ENCODE peak calls at places on chromosome 5, in nine cellular contexts. R is fibroblast of lung; F is GM12878; V is CD4-positive, alpha-beta memory T cell; T is naive thymus-derived CD4-positive, alpha-beta T cell; Q is CD4-positive, CD25-positive, alpha-beta regulatory T cell; H is upper lobe of right lung; J is colonic mucosa; E is astrocyte. Z is an unnamed sample.

GRCh38 chr5:28779161-28779754 is 1740.9 kb upstream of the CDH9 start:
- DNase-seq in R (peak; percentile 0), F (no peak), V (no peak), T (no peak), Q (no peak), H (no peak), J (no peak), E (no peak), Z (no peak)

GRCh38 chr5:13354611-13355010 is 589.9 kb downstream of the DNAH5 start:
- DNase-seq in R (peak; percentile 80), F (no peak), V (no peak), T (no peak), Q (no peak), H (no peak), J (no peak), E (peak; percentile 67), Z (no peak)

GRCh38 chr5:109739741-109740140 is 50.0 kb downstream of the MAN2A1 start:
- DNase-seq in R (peak; percentile 73), F (no peak), V (no peak), T (no peak), Q (no peak), H (no peak), J (no peak), E (peak; percentile 62), Z (no peak)

GRCh38 chr5:118956727-118957126 is 31.6 kb downstream of the DTWD2 start:
- DNase-seq in R (no peak), F (no peak), V (no peak), T (no peak), Q (peak; percentile 2), H (no peak), J (no peak), E (no peak), Z (no peak)

GRCh38 chr5:176818391-176819098 is 8.2 kb downstream of the UNC5A start:
- DNase-seq in R (no peak), F (peak; percentile 34), V (peak; percentile 33), T (no peak), Q (peak; percentile 42), H (no peak), J (no peak), E (no peak), Z (no peak)

GRCh38 chr5:33401482-33402390 is 39.0 kb upstream of the TARS1 start:
- DNase-seq in R (peak; percentile 91), F (no peak), V (no peak), T (no peak), Q (no peak), H (no peak), J (no peak), E (peak; percentile 90), Z (no peak)

GRCh38 chr5:51882647-51883046 is 499.4 kb downstream of the ISL1 start:
- DNase-seq in R (no peak), F (no peak), V (no peak), T (no peak), Q (no peak), H (no peak), J (no peak), E (no peak), Z (no peak)

GRCh38 chr5:9196403-9197224 is 349.3 kb downstream of the SEMA5A start:
- DNase-seq in R (peak; percentile 90), F (no peak), V (no peak), T (no peak), Q (no peak), H (no peak), J (no peak), E (peak; percentile 86), Z (no peak)

GRCh38 chr5:138435943-138436342 is 2.9 kb upstream of the REEP2 start:
- DNase-seq in R (no peak), F (no peak), V (no peak), T (no peak), Q (no peak), H (no peak), J (no peak), E (no peak), Z (no peak)

GRCh38 chr5:133341296-133341695 is 271.0 kb downstream of the FSTL4 start:
- DNase-seq in R (no peak), F (no peak), V (no peak), T (no peak), Q (no peak), H (peak; percentile 41), J (no peak), E (no peak), Z (no peak)

GRCh38 chr5:15566789-15567188 is 66.8 kb downstream of the FBXL7 start:
- DNase-seq in R (no peak), F (no peak), V (no peak), T (no peak), Q (no peak), H (no peak), J (no peak), E (no peak), Z (no peak)

GRCh38 chr5:145536133-145536532 is 299.0 kb downstream of the PRELID2 start:
- DNase-seq in R (peak; percentile 32), F (no peak), V (no peak), T (no peak), Q (no peak), H (no peak), J (no peak), E (peak; percentile 16), Z (no peak)

GRCh38 chr5:94707359-94707758 is 88.9 kb downstream of the SLF1 start:
- DNase-seq in R (peak; percentile 44), F (no peak), V (no peak), T (no peak), Q (no peak), H (no peak), J (no peak), E (peak; percentile 34), Z (no peak)

GRCh38 chr5:82413302-82414042 is 135.3 kb upstream of the RPS23 start:
- DNase-seq in R (peak; percentile 96), F (no peak), V (no peak), T (no peak), Q (no peak), H (no peak), J (no peak), E (peak; percentile 96), Z (peak; percentile 67)

DNA sequence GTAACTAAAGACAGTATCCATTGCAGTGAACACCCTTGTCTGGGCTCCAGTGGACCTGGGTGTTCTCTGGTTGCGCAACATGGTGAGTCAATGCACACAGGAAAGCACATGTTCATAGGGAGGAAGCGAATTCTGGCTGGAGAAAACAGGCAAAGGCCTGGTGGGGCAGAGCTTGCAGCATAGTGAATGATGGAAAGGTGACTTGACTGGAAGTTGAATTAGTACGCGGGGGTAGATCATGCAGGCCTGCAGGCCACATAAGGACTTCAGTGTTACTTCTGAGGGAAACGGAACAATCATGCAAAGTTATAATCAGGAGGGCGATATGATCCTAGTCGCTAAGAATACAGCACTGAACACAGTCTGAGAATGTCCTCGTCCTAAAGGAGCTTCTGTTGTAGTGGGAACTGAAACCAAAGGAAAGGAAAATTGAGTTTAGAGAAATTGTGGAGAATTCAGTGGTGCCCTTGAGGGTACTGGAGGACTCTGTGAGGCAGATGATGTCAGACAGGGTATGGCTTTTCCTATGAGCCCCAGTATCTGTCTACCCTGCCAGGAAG is 71.9 kb upstream of the RANBP3L start:
- DNase-seq in R (peak; percentile 80), F (no peak), V (no peak), T (no peak), Q (no peak), H (peak; percentile 66), J (peak; percentile 34), E (peak; percentile 73), Z (no peak)
- H3K4me3 ChIP-seq in R (no peak overlapping the region), F (no peak overlapping the region), V (no peak overlapping the region), T (no peak overlapping the region), Q (no peak overlapping the region), H (no peak overlapping the region), J (no peak overlapping the region), E (no peak overlapping the region), Z (no peak overlapping the region)

DNA sequence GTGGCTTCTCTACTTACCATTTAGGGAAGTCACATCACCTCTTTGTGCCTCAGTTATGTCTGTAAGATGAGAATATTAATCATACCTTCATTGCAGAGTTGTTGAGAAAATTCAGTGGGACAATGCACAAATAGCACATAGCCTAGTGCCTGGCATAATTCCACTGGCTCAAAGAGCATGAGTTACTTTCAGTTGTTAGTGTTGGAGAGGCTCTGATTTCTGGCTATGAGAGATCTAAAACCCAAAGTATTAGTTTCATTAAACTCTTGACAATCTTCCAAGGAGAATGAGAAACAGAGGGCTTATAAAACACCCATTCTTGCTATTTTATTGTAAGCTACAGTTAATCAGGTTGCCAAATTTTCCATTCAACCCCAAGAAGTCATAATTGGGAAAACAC is 111.4 kb upstream of the NR3C1 start:
- DNase-seq in R (peak; percentile 64), F (no peak), V (no peak), T (no peak), Q (no peak), H (no peak), J (no peak), E (peak; percentile 57), Z (no peak)
- H3K4me1 ChIP-seq in R (peaks cover 12% of the 10 kb centered on the region), F (peaks cover 25% of the 10 kb centered on the region), V (no peaks in the 10 kb centered on the region), T (no peaks in the 10 kb centered on the region), Q (no peaks in the 10 kb centered on the region), H (no peaks in the 10 kb centered on the region), J (no peaks in the 10 kb centered on the region), E (no peaks in the 10 kb centered on the region), Z (no peaks in the 10 kb centered on the region)

DNA sequence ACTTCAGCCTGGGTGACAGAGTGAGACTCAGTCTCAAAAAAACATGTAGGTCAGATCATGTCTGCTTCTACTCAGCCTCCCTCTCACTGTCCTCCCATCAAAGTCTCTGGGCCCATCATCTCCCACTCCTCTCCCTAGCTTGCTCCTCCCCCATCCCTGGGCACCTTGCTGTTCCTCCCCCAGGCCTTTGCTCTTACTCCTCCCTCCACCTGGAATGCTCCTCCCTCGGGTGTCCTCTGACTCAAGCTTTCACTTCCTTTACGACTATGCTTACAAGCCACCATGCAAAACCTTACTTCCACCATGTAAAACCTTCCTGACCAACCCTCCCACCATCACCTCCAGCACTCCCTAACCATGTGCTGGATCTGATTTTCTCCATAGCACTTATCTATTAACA is 51.5 kb downstream of the MTMR12 start:
- DNase-seq in R (no peak), F (no peak), V (no peak), T (no peak), Q (peak; percentile 24), H (no peak), J (no peak), E (no peak), Z (no peak)
- H3K27ac ChIP-seq in R (peak overlapping the region; percentile 36), F (peak overlapping the region; percentile 13), V (no peak overlapping the region), T (no peak overlapping the region), Q (no peak overlapping the region), H (no peak overlapping the region), J (no peak overlapping the region), E (no peak overlapping the region), Z (no peak overlapping the region)

GRCh38 chr5:154773314-154773713 is 18.1 kb downstream of the LARP1 start:
- DNase-seq in R (no peak), F (no peak), V (no peak), T (no peak), Q (no peak), H (no peak), J (no peak), E (no peak), Z (no peak)

GRCh38 chr5:154768207-154768606 is 13.0 kb downstream of the LARP1 start:
- DNase-seq in R (no peak), F (no peak), V (no peak), T (no peak), Q (no peak), H (no peak), J (no peak), E (no peak), Z (no peak)

GRCh38 chr5:154767537-154767936 is 12.4 kb downstream of the LARP1 start:
- DNase-seq in R (no peak), F (no peak), V (no peak), T (peak; percentile 51), Q (peak; percentile 26), H (no peak), J (no peak), E (no peak), Z (no peak)

GRCh38 chr5:154770111-154770510 is 14.9 kb downstream of the LARP1 start:
- DNase-seq in R (no peak), F (no peak), V (no peak), T (no peak), Q (no peak), H (no peak), J (no peak), E (no peak), Z (no peak)

GRCh38 chr5:154771383-154771901 is 16.3 kb downstream of the LARP1 start:
- DNase-seq in R (peak; percentile 96), F (no peak), V (no peak), T (no peak), Q (no peak), H (no peak), J (no peak), E (peak; percentile 94), Z (no peak)
- H3K4me3 ChIP-seq in R (no peak overlapping the region), F (no peak overlapping the region), V (no peak overlapping the region), T (no peak overlapping the region), Q (no peak overlapping the region), H (no peak overlapping the region), J (no peak overlapping the region), E (no peak overlapping the region), Z (no peak overlapping the region)

Z was measured in SJSA1.